ENCODE peak calls at places on chromosomes 16 and 17, in four cellular contexts. One of them, this sample, is unnamed.

GRCh38 chr16:54429029-54429428 is 142.4 kb upstream of the IRX3 start:
- DNase-seq in body of pancreas: no peak
- DNase-seq in PC-9: no peak
- DNase-seq in suprapubic skin: no peak
- DNase-seq in this sample: no peak

GRCh38 chr17:81481011-81481799 is 31.4 kb downstream of the ACTG1 start:
- DNase-seq in body of pancreas: peak
- DNase-seq in PC-9: no peak
- DNase-seq in suprapubic skin: peak
- DNase-seq in this sample: no peak

GRCh38 chr17:65537845-65538678 is 23.4 kb downstream of the AXIN2 start:
- DNase-seq in body of pancreas: no peak
- DNase-seq in PC-9: no peak
- DNase-seq in suprapubic skin: no peak
- DNase-seq in this sample: no peak

GRCh38 chr17:50297407-50297865 is 23.2 kb downstream of the TMEM92 start:
- DNase-seq in body of pancreas: peak
- DNase-seq in PC-9: peak
- DNase-seq in suprapubic skin: peak
- DNase-seq in this sample: peak

GRCh38 chr16:82954224-82954929 is 327.6 kb downstream of the CDH13 start:
- DNase-seq in body of pancreas: no peak
- DNase-seq in PC-9: no peak
- DNase-seq in suprapubic skin: no peak
- DNase-seq in this sample: no peak

GRCh38 chr16:53429221-53429943 is 4.9 kb upstream of the RBL2 start:
- DNase-seq in body of pancreas: peak
- DNase-seq in PC-9: peak
- DNase-seq in suprapubic skin: no peak
- DNase-seq in this sample: no peak

GRCh38 chr16:81189100-81189664 is 49.3 kb upstream of the BCO1 start:
- DNase-seq in body of pancreas: peak
- DNase-seq in PC-9: no peak
- DNase-seq in suprapubic skin: peak
- DNase-seq in this sample: no peak

GRCh38 chr16:73054732-73055481 is 7.0 kb upstream of the ZFHX3 start:
- DNase-seq in body of pancreas: no peak
- DNase-seq in PC-9: peak
- DNase-seq in suprapubic skin: no peak
- DNase-seq in this sample: no peak

GRCh38 chr17:9239260-9239820 is 218.0 kb downstream of the NTN1 start:
- DNase-seq in body of pancreas: peak
- DNase-seq in PC-9: no peak
- DNase-seq in suprapubic skin: no peak
- DNase-seq in this sample: no peak

GRCh38 chr16:84754353-84754856 is 54.6 kb downstream of the USP10 start:
- DNase-seq in body of pancreas: peak
- DNase-seq in PC-9: peak
- DNase-seq in suprapubic skin: no peak
- DNase-seq in this sample: peak

GRCh38 chr16:22117666-22118065 is 25.3 kb downstream of the VWA3A start:
- DNase-seq in body of pancreas: no peak
- DNase-seq in PC-9: no peak
- DNase-seq in suprapubic skin: no peak
- DNase-seq in this sample: no peak

GRCh38 chr16:65122974-65123845 is 1.3 kb upstream of the CDH11 start:
- DNase-seq in body of pancreas: no peak
- DNase-seq in PC-9: no peak
- DNase-seq in suprapubic skin: peak
- DNase-seq in this sample: no peak

GRCh38 chr16:76583995-76584394 is 306.8 kb downstream of the CNTNAP4 start:
- DNase-seq in body of pancreas: no peak
- DNase-seq in PC-9: no peak
- DNase-seq in suprapubic skin: no peak
- DNase-seq in this sample: no peak

GRCh38 chr17:17391575-17392370 is 85.0 kb upstream of the MED9 start:
- DNase-seq in body of pancreas: no peak
- DNase-seq in PC-9: no peak
- DNase-seq in suprapubic skin: no peak
- DNase-seq in this sample: no peak

DNA sequence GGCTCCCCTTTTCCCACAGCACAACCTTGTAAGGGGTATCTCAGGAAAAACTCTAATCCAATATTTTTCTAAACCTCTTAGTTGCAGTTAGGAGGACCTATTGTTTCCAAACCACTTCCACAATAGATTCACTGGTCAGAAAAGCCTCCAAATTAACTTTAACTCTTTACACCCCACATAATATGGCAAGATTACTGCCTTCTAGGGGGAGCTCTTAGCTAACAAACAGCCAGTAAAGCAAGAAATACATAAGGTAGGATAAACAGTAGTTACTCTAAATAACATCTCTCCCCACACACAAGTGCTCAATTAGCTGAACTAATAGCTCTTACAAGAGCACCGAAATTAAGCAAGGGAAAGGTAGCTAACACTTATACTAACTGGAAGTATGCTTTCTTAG is 192.1 kb upstream of the KIF2B start:
- DNase-seq in body of pancreas: no peak
- DNase-seq in PC-9: no peak
- DNase-seq in suprapubic skin: no peak
- DNase-seq in this sample: no peak
- TF ChIP-seq CTCF in body of pancreas: no peak
- TF ChIP-seq CTCF in PC-9: no peak
- TF ChIP-seq CTCF in suprapubic skin: no peak
- TF ChIP-seq CTCF in this sample: no peak

DNA sequence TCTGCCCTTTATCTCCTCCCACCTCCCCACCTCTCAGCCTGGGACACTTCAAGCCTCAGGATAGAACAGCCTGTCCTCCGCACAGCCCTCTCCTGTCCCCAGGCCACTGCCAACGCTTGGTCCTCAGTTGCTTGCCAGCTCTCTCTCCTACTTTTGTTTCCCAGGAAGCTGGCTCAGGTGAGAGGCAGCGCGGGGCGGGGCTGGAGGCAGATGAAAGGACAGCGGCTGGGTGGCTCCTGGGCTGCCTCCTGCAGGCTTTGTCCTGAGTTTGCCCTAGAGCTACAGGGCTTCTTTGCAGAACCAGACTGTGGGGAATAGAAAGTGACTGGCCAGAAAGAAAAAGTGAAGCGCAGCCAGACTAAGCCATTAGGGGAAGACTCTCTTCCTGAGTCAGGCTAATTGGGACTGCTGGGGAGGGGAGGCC is 48.2 kb upstream of the CDC42EP4 start:
- DNase-seq in body of pancreas: peak
- DNase-seq in PC-9: peak
- DNase-seq in suprapubic skin: peak
- DNase-seq in this sample: no peak
- TF ChIP-seq CTCF in body of pancreas: peak
- TF ChIP-seq CTCF in PC-9: no peak
- TF ChIP-seq CTCF in suprapubic skin: no peak
- TF ChIP-seq CTCF in this sample: no peak

DNA sequence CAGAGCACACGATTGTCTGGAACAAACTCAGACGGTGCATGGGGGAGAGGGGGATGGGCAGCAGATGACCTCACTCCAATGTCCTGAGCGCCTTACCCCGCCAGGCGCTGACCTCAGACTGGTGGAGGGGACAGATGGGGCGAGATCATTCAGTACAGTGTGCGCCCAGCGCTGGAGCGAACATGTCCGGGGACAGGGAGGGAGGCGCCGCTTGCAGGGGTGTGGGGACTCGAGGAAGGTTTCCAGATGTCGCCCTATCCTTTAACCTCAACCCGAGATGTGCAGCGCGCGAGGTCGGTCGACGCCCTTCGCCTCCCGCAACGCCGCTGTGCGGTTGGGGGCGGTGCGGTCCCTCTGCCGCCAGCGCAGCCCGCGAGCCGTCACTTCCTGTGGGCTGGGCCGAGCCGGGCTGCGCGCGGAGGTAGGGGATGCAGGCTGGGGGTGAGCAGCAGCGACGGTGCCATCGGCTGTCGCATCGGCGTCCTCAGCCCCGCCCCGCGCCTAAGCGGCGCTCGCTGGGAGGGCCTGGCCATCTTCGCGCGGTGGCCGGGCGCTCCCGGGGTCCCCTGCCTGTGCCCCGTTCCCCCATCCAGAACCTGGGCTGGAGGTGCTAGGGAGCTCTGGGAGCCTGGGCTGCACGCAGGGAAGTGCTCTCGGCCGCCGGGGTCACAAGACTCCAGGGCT is 5.3 kb upstream of the CDR2L start:
- DNase-seq in body of pancreas: peak
- DNase-seq in PC-9: peak
- DNase-seq in suprapubic skin: peak
- DNase-seq in this sample: peak
- TF ChIP-seq CTCF in body of pancreas: peak
- TF ChIP-seq CTCF in PC-9: no peak
- TF ChIP-seq CTCF in suprapubic skin: no peak
- TF ChIP-seq CTCF in this sample: peak

GRCh38 chr16:17475104-17475503 is 4.3 kb upstream of the XYLT1 start:
- DNase-seq in body of pancreas: no peak
- DNase-seq in PC-9: no peak
- DNase-seq in suprapubic skin: no peak
- DNase-seq in this sample: no peak

GRCh38 chr16:17476414-17477259 is 5.9 kb upstream of the XYLT1 start:
- DNase-seq in body of pancreas: peak
- DNase-seq in PC-9: peak
- DNase-seq in suprapubic skin: no peak
- DNase-seq in this sample: no peak

GRCh38 chr16:17471745-17472075 is 950 bp upstream of the XYLT1 start:
- DNase-seq in body of pancreas: no peak
- DNase-seq in PC-9: no peak
- DNase-seq in suprapubic skin: no peak
- DNase-seq in this sample: no peak

GRCh38 chr16:17474037-17474436 is 3.3 kb upstream of the XYLT1 start:
- DNase-seq in body of pancreas: no peak
- DNase-seq in PC-9: no peak
- DNase-seq in suprapubic skin: no peak
- DNase-seq in this sample: peak

GRCh38 chr16:17474572-17474971 is 3.8 kb upstream of the XYLT1 start:
- DNase-seq in body of pancreas: no peak
- DNase-seq in PC-9: no peak
- DNase-seq in suprapubic skin: no peak
- DNase-seq in this sample: no peak
- TF ChIP-seq CTCF in body of pancreas: no peak
- TF ChIP-seq CTCF in PC-9: no peak
- TF ChIP-seq CTCF in suprapubic skin: no peak
- TF ChIP-seq CTCF in this sample: no peak

GRCh38 chr17:40561871-40562611 is 3.2 kb downstream of the CCR7 start:
- DNase-seq in body of pancreas: no peak
- DNase-seq in PC-9: no peak
- DNase-seq in suprapubic skin: peak
- DNase-seq in this sample: no peak
- TF ChIP-seq CTCF in body of pancreas: no peak
- TF ChIP-seq CTCF in PC-9: no peak
- TF ChIP-seq CTCF in suprapubic skin: no peak
- TF ChIP-seq CTCF in this sample: no peak

GRCh38 chr16:47519037-47519436 is 57.9 kb downstream of the PHKB start:
- DNase-seq in body of pancreas: no peak
- DNase-seq in PC-9: no peak
- DNase-seq in suprapubic skin: no peak
- DNase-seq in this sample: no peak

GRCh38 chr16:47519996-47520679 is 59.0 kb downstream of the PHKB start:
- DNase-seq in body of pancreas: peak
- DNase-seq in PC-9: no peak
- DNase-seq in suprapubic skin: no peak
- DNase-seq in this sample: no peak

GRCh38 chr16:47524007-47524405 is 62.9 kb downstream of the PHKB start:
- DNase-seq in body of pancreas: no peak
- DNase-seq in PC-9: no peak
- DNase-seq in suprapubic skin: no peak
- DNase-seq in this sample: no peak

GRCh38 chr16:47519543-47519942 is 58.4 kb downstream of the PHKB start:
- DNase-seq in body of pancreas: no peak
- DNase-seq in PC-9: no peak
- DNase-seq in suprapubic skin: no peak
- DNase-seq in this sample: no peak

GRCh38 chr16:47523342-47524006 is 62.3 kb downstream of the PHKB start:
- DNase-seq in body of pancreas: no peak
- DNase-seq in PC-9: no peak
- DNase-seq in suprapubic skin: no peak
- DNase-seq in this sample: no peak
- TF ChIP-seq CTCF in body of pancreas: no peak
- TF ChIP-seq CTCF in PC-9: no peak
- TF ChIP-seq CTCF in suprapubic skin: no peak
- TF ChIP-seq CTCF in this sample: no peak

GRCh38 chr17:71635187-71635586 is 485.6 kb upstream of the SOX9 start:
- DNase-seq in body of pancreas: no peak
- DNase-seq in PC-9: no peak
- DNase-seq in suprapubic skin: no peak
- DNase-seq in this sample: no peak

GRCh38 chr17:71631483-71631882 is 489.3 kb upstream of the SOX9 start:
- DNase-seq in body of pancreas: no peak
- DNase-seq in PC-9: no peak
- DNase-seq in suprapubic skin: no peak
- DNase-seq in this sample: no peak

GRCh38 chr17:71632328-71632727 is 488.5 kb upstream of the SOX9 start:
- DNase-seq in body of pancreas: no peak
- DNase-seq in PC-9: peak
- DNase-seq in suprapubic skin: no peak
- DNase-seq in this sample: no peak

GRCh38 chr17:71634376-71634775 is 486.4 kb upstream of the SOX9 start:
- DNase-seq in body of pancreas: no peak
- DNase-seq in PC-9: no peak
- DNase-seq in suprapubic skin: no peak
- DNase-seq in this sample: no peak

GRCh38 chr17:71633391-71633849 is 487.4 kb upstream of the SOX9 start:
- DNase-seq in body of pancreas: no peak
- DNase-seq in PC-9: peak
- DNase-seq in suprapubic skin: no peak
- DNase-seq in this sample: no peak
- TF ChIP-seq CTCF in body of pancreas: no peak
- TF ChIP-seq CTCF in PC-9: no peak
- TF ChIP-seq CTCF in suprapubic skin: no peak
- TF ChIP-seq CTCF in this sample: no peak

This sample was measured in D721Med.